ENCODE peak calls at places on chromosomes 11 and 22, in five cellular contexts. One of them, this sample, is unnamed.
A peak's percentile ranks its signal among the peaks of the same experiment; 100 is the strongest.

GRCh38 chr11:27058456-27058855 is 17.8 kb downstream of the BBOX1 start:
- DNase-seq in breast epithelium: no peak
- DNase-seq in H1: no peak
- DNase-seq in K562: no peak
- DNase-seq in SK-N-MC: no peak
- DNase-seq in this sample: no peak

GRCh38 chr11:19714387-19715363 is 2.0 kb downstream of the NAV2 start:
- DNase-seq in breast epithelium: no peak
- DNase-seq in H1: no peak
- DNase-seq in K562: peak; percentile 29
- DNase-seq in SK-N-MC: no peak
- DNase-seq in this sample: no peak

GRCh38 chr22:26471522-26471921 is 12.1 kb downstream of the HPS4 start:
- DNase-seq in breast epithelium: no peak
- DNase-seq in H1: peak; percentile 29
- DNase-seq in K562: no peak
- DNase-seq in SK-N-MC: no peak
- DNase-seq in this sample: no peak

GRCh38 chr11:127345819-127346459 is 345.4 kb upstream of the KIRREL3 start:
- DNase-seq in breast epithelium: no peak
- DNase-seq in H1: no peak
- DNase-seq in K562: peak; percentile 16
- DNase-seq in SK-N-MC: peak; percentile 12
- DNase-seq in this sample: no peak

GRCh38 chr22:41931701-41932269 is 5.2 kb upstream of the TNFRSF13C start:
- DNase-seq in breast epithelium: no peak
- DNase-seq in H1: no peak
- DNase-seq in K562: no peak
- DNase-seq in SK-N-MC: no peak
- DNase-seq in this sample: no peak

GRCh38 chr11:61507962-61508824 is at the start of gene LRRC10B:
- DNase-seq in breast epithelium: no peak
- DNase-seq in H1: no peak
- DNase-seq in K562: peak; percentile 41
- DNase-seq in SK-N-MC: no peak
- DNase-seq in this sample: peak; percentile 85

GRCh38 chr22:49179886-49180682 is 647.6 kb downstream of the BRD1 start:
- DNase-seq in breast epithelium: no peak
- DNase-seq in H1: no peak
- DNase-seq in K562: no peak
- DNase-seq in SK-N-MC: no peak
- DNase-seq in this sample: no peak

GRCh38 chr11:7667460-7667859 is 5.8 kb downstream of the CYB5R2 start:
- DNase-seq in breast epithelium: no peak
- DNase-seq in H1: no peak
- DNase-seq in K562: no peak
- DNase-seq in SK-N-MC: no peak
- DNase-seq in this sample: no peak

DNA sequence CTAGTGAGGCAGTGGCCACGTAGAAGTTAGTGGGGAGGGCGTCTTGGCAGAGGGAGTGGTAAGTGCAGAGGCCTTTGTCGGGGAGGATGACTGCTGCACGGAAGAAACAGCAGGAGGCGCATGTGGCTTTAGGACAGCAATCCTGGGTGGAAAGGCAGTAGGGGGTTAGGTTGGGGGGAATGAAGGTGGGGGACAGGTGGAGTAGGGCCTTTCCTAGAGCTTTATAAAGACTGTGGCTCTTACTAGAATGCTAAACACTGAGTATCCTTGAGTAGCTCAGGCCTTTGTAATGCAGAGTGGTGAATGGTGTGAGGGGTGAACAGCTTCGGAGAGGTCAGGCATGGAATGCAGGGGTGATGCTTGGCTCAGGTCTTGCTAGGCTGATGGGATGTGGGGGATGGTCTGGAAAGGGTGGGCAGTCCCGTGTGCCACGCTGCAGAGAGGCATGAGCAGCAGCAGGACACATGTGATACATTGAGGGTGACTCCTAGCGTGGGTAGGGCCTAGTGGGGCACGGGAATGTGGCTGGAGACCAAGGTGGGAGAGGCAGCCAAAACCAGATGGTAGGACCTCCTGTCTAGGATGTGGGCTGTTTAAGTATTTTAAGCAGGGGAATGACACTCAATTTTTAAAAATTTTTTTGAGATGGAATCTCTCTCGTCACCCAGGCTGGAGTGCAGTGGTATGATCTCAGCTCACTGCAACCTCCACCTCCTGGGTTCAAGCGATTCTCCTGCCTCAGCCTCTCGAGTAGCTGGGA is 19.2 kb downstream of the AP2A2 start:
- DNase-seq in breast epithelium: no peak
- DNase-seq in H1: peak; percentile 87
- DNase-seq in K562: no peak
- DNase-seq in SK-N-MC: no peak
- DNase-seq in this sample: no peak
- H3K36me3 ChIP-seq in breast epithelium: no peaks in the 10 kb centered on the region
- H3K36me3 ChIP-seq in H1: peaks cover 2% of the 10 kb centered on the region
- H3K36me3 ChIP-seq in K562: peaks cover 21% of the 10 kb centered on the region
- H3K36me3 ChIP-seq in SK-N-MC: peaks cover 56% of the 10 kb centered on the region
- H3K36me3 ChIP-seq in this sample: peaks cover 7% of the 10 kb centered on the region

GRCh38 chr11:120667281-120667680 is 155.7 kb downstream of the GRIK4 start:
- DNase-seq in breast epithelium: no peak
- DNase-seq in H1: no peak
- DNase-seq in K562: no peak
- DNase-seq in SK-N-MC: no peak
- DNase-seq in this sample: no peak
- TF ChIP-seq POLR2AphosphoS5 in breast epithelium: no peak
- TF ChIP-seq POLR2AphosphoS5 in H1: no peak
- TF ChIP-seq POLR2AphosphoS5 in K562: no peak
- TF ChIP-seq POLR2AphosphoS5 in SK-N-MC: no peak
- TF ChIP-seq POLR2AphosphoS5 in this sample: no peak

GRCh38 chr11:128476031-128476430 is 111.3 kb downstream of the ETS1 start:
- DNase-seq in breast epithelium: no peak
- DNase-seq in H1: no peak
- DNase-seq in K562: no peak
- DNase-seq in SK-N-MC: no peak
- DNase-seq in this sample: no peak

GRCh38 chr11:128476729-128477128 is 110.6 kb downstream of the ETS1 start:
- DNase-seq in breast epithelium: no peak
- DNase-seq in H1: no peak
- DNase-seq in K562: no peak
- DNase-seq in SK-N-MC: no peak
- DNase-seq in this sample: no peak

GRCh38 chr11:128473631-128474030 is 113.7 kb downstream of the ETS1 start:
- DNase-seq in breast epithelium: no peak
- DNase-seq in H1: no peak
- DNase-seq in K562: no peak
- DNase-seq in SK-N-MC: no peak
- DNase-seq in this sample: no peak

GRCh38 chr11:128472128-128473110 is 114.9 kb downstream of the ETS1 start:
- DNase-seq in breast epithelium: no peak
- DNase-seq in H1: no peak
- DNase-seq in K562: no peak
- DNase-seq in SK-N-MC: no peak
- DNase-seq in this sample: no peak

GRCh38 chr11:128474036-128474874 is 113.1 kb downstream of the ETS1 start:
- DNase-seq in breast epithelium: no peak
- DNase-seq in H1: no peak
- DNase-seq in K562: no peak
- DNase-seq in SK-N-MC: no peak
- DNase-seq in this sample: no peak
- H3K36me3 ChIP-seq in breast epithelium: no peaks in the 10 kb centered on the region
- H3K36me3 ChIP-seq in H1: no peaks in the 10 kb centered on the region
- H3K36me3 ChIP-seq in K562: no peaks in the 10 kb centered on the region
- H3K36me3 ChIP-seq in SK-N-MC: no peaks in the 10 kb centered on the region
- H3K36me3 ChIP-seq in this sample: peaks cover 10% of the 10 kb centered on the region

GRCh38 chr11:129852125-129852740 is 36.6 kb downstream of the TMEM45B start:
- DNase-seq in breast epithelium: no peak
- DNase-seq in H1: no peak
- DNase-seq in K562: no peak
- DNase-seq in SK-N-MC: no peak
- DNase-seq in this sample: no peak
- TF ChIP-seq POLR2AphosphoS5 in breast epithelium: no peak
- TF ChIP-seq POLR2AphosphoS5 in H1: no peak
- TF ChIP-seq POLR2AphosphoS5 in K562: no peak
- TF ChIP-seq POLR2AphosphoS5 in SK-N-MC: no peak
- TF ChIP-seq POLR2AphosphoS5 in this sample: no peak

GRCh38 chr11:1279674-1280055 is 29.8 kb downstream of the TOLLIP start:
- DNase-seq in breast epithelium: no peak
- DNase-seq in H1: no peak
- DNase-seq in K562: no peak
- DNase-seq in SK-N-MC: no peak
- DNase-seq in this sample: no peak
- H3K36me3 ChIP-seq in breast epithelium: no peaks in the 10 kb centered on the region
- H3K36me3 ChIP-seq in H1: peaks cover 14% of the 10 kb centered on the region
- H3K36me3 ChIP-seq in K562: peaks cover 39% of the 10 kb centered on the region
- H3K36me3 ChIP-seq in SK-N-MC: peaks cover 6% of the 10 kb centered on the region
- H3K36me3 ChIP-seq in this sample: no peaks in the 10 kb centered on the region

DNA sequence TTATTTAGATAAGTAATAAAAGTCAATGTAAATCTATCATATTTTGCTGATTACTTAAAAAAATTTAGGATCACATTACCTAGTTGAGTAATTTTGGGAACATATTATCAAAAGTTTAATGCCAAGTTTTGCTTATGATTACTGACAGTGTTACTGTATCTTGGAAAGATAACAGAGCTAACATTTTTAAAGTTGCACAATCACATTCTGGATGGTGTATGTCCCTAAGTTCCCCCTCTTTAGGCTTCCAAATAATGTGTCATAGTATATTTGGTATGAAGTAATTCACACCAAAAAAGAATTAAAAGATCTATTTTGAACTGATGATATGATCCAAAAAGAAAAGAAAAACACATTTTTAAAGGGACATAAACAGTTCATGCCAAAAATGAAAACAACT is 255.1 kb downstream of the SBF2 start:
- DNase-seq in breast epithelium: no peak
- DNase-seq in H1: no peak
- DNase-seq in K562: no peak
- DNase-seq in SK-N-MC: no peak
- DNase-seq in this sample: no peak
- TF ChIP-seq POLR2AphosphoS5 in breast epithelium: no peak
- TF ChIP-seq POLR2AphosphoS5 in H1: no peak
- TF ChIP-seq POLR2AphosphoS5 in K562: no peak
- TF ChIP-seq POLR2AphosphoS5 in SK-N-MC: no peak
- TF ChIP-seq POLR2AphosphoS5 in this sample: no peak

DNA sequence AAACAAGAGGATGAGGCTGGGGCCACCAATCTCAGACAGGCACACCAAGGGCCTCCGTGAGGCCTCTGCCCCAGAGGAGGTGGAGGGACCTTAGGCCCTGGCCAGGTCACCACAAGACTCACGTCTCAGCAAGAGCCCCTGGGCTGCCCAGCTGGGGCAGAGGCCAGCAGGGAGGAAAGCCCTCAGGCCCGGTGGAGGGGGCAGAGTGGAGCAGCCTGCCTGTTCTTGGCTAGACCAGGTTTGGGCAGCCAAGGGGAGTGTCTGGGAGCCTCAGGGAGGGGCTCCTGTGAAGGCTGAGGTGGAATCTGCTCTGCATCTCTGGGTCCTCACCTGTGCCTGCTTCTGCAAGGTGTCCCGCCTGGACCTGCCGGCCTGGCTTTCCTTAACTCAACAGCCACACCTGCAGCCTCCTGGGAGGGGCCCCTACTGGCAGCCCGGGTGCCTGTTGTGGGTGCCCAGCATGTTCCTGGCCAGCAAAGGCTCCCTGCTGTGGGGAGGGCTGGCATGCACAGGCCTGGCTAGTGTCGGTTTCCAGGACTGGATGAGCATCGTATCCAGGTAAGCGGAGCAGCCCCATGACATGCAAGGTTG is 11.9 kb downstream of the TTLL12 start:
- DNase-seq in breast epithelium: no peak
- DNase-seq in H1: no peak
- DNase-seq in K562: no peak
- DNase-seq in SK-N-MC: no peak
- DNase-seq in this sample: no peak
- H3K36me3 ChIP-seq in breast epithelium: no peaks in the 10 kb centered on the region
- H3K36me3 ChIP-seq in H1: peaks cover 70% of the 10 kb centered on the region
- H3K36me3 ChIP-seq in K562: peaks cover 86% of the 10 kb centered on the region
- H3K36me3 ChIP-seq in SK-N-MC: peaks cover 65% of the 10 kb centered on the region
- H3K36me3 ChIP-seq in this sample: no peaks in the 10 kb centered on the region

DNA sequence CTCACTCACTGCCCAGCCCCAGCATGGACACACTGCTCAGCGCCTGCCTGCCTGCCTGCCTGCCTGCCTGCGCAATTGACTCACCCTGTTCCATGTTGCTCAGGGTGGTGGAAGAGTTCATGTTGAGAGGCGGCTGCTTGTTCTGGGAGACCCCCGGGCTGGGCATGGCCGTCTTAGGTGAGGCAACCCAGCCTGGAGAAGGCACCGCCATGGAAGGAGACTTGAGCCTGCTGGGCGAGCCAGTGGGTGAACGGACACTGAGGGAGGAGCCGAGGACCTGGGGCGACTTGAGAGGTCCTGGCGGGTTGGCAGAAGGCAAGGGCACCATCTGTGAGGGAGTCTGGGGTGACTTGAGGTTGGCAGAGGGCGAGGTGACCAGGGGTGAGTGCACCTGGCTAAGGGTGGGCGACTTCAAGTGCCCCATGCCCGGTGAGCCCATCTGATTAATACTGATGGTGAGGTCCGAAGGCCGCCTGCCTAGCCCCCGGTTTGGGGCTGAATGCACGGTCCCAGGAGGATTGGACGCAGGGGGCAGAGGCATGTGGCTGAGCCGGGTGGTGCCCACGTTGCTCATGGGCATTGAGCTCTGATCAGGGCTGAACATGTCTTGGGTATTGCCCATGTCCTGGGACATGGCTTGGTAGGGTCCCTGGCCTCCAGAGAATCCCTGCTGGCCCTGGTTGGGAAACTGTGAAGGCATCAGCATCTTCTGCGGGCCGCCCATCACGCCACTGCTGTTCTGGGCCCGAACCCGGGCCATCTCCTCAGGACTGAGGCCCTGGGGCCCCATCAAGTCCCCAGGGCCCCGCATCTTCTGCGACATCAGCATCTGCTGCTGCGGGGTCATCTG is 17.1 kb downstream of the CXCR5 start:
- DNase-seq in breast epithelium: no peak
- DNase-seq in H1: no peak
- DNase-seq in K562: no peak
- DNase-seq in SK-N-MC: no peak
- DNase-seq in this sample: no peak
- TF ChIP-seq POLR2AphosphoS5 in breast epithelium: no peak
- TF ChIP-seq POLR2AphosphoS5 in H1: peak; percentile 53
- TF ChIP-seq POLR2AphosphoS5 in K562: no peak
- TF ChIP-seq POLR2AphosphoS5 in SK-N-MC: no peak
- TF ChIP-seq POLR2AphosphoS5 in this sample: no peak

DNA sequence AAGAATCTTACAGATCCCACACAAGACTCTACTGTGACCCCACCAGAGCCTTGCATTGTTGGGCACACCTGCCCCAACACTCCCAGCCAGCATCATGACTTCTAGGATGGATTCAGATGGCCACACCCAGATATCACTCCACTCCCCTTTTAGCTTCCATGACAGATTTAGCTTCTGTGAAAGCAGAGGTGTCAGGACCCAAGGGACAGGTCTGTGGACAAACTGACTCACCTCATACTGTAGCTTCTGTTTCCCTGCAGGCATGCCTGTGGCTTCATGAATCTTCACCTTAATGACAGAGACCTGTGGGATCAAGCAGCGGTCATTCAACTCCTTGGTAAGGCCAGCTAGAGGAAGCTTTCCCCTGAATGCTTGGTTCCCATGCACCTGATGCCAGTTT is 8.5 kb upstream of the TBC1D10A start:
- DNase-seq in breast epithelium: no peak
- DNase-seq in H1: no peak
- DNase-seq in K562: no peak
- DNase-seq in SK-N-MC: no peak
- DNase-seq in this sample: no peak
- H3K36me3 ChIP-seq in breast epithelium: peaks cover 23% of the 10 kb centered on the region
- H3K36me3 ChIP-seq in H1: peaks cover 78% of the 10 kb centered on the region
- H3K36me3 ChIP-seq in K562: peaks cover 87% of the 10 kb centered on the region
- H3K36me3 ChIP-seq in SK-N-MC: peaks cover 85% of the 10 kb centered on the region
- H3K36me3 ChIP-seq in this sample: no peaks in the 10 kb centered on the region

This sample was measured in transverse colon.